ENCODE peak calls at places on chromosomes 11 and 22, in seven cellular contexts. Z is tibial artery, R is cardiac muscle cell, L is ovary, U is uterus, I is tibial nerve, X is prostate gland. T is an unnamed sample.
A peak's percentile ranks its signal among the peaks of the same experiment; 100 is the strongest.

GRCh38 chr11:117840881-117841581 is 16.5 kb upstream of the FXYD2 start:
- DNase-seq in Z (no peak), R (no peak), L (no peak), U (peak; percentile 11), I (no peak), X (no peak), T (no peak)

GRCh38 chr11:64100782-64101358 is 65.0 kb downstream of the MACROD1 start:
- DNase-seq in Z (no peak), R (no peak), L (no peak), U (no peak), I (no peak), X (no peak), T (no peak)

GRCh38 chr22:16717699-16718558 is 107.3 kb downstream of the XKR3 start:
- DNase-seq in Z (no peak), R (no peak), L (no peak), U (no peak), I (no peak), X (no peak), T (no peak)

GRCh38 chr11:115390441-115390840 is 113.8 kb downstream of the CADM1 start:
- DNase-seq in Z (no peak), R (no peak), L (no peak), U (no peak), I (no peak), X (no peak), T (no peak)

GRCh38 chr11:76030286-76030685 is 176.0 kb downstream of the WNT11 start:
- DNase-seq in Z (no peak), R (no peak), L (no peak), U (no peak), I (no peak), X (no peak), T (peak; percentile 89)

GRCh38 chr11:8271106-8271886 is 7.6 kb upstream of the LMO1 start:
- DNase-seq in Z (no peak), R (no peak), L (no peak), U (no peak), I (no peak), X (no peak), T (no peak)

GRCh38 chr11:75311858-75312288 is 39.6 kb downstream of the ARRB1 start:
- DNase-seq in Z (peak; percentile 89), R (no peak), L (peak; percentile 61), U (peak; percentile 80), I (peak; percentile 83), X (no peak), T (no peak)

GRCh38 chr11:1763796-1764661 is at the start of gene CTSD:
- DNase-seq in Z (peak; percentile 86), R (peak; percentile 90), L (peak; percentile 91), U (peak; percentile 85), I (peak; percentile 83), X (peak; percentile 85), T (no peak)

GRCh38 chr11:304915-305833 is 2.4 kb upstream of the IFITM2 start:
- DNase-seq in Z (peak; percentile 77), R (peak; percentile 65), L (peak; percentile 86), U (peak; percentile 83), I (peak; percentile 65), X (peak; percentile 69), T (no peak)

GRCh38 chr11:91731051-91731450 is 493.6 kb upstream of the FAT3 start:
- DNase-seq in Z (no peak), R (no peak), L (no peak), U (no peak), I (no peak), X (no peak), T (no peak)

GRCh38 chr22:44277404-44278135 is 35.2 kb downstream of the SHISAL1 start:
- DNase-seq in Z (no peak), R (no peak), L (no peak), U (no peak), I (no peak), X (no peak), T (no peak)

GRCh38 chr11:33151411-33151810 is 9.9 kb downstream of the CSTF3 start:
- DNase-seq in Z (no peak), R (no peak), L (no peak), U (no peak), I (no peak), X (no peak), T (no peak)

GRCh38 chr11:33835143-33835878 is 56.6 kb downstream of the LMO2 start:
- DNase-seq in Z (no peak), R (peak; percentile 33), L (no peak), U (no peak), I (no peak), X (no peak), T (peak; percentile 18)

GRCh38 chr11:102110761-102111010 is 439 bp downstream of the YAP1 start:
- DNase-seq in Z (no peak), R (no peak), L (no peak), U (no peak), I (no peak), X (no peak), T (no peak)

GRCh38 chr22:26921726-26922125 is 264.3 kb downstream of the MIAT start:
- DNase-seq in Z (no peak), R (no peak), L (no peak), U (no peak), I (no peak), X (no peak), T (no peak)

GRCh38 chr11:31799036-31799793 is 11.9 kb downstream of the PAX6 start:
- DNase-seq in Z (no peak), R (no peak), L (no peak), U (no peak), I (no peak), X (no peak), T (no peak)

GRCh38 chr11:10856689-10857603 is 907 bp downstream of the ZBED5 start:
- DNase-seq in Z (peak; percentile 47), R (peak; percentile 47), L (no peak), U (no peak), I (no peak), X (peak; percentile 51), T (peak; percentile 19)

GRCh38 chr11:120657306-120658070 is 145.9 kb downstream of the GRIK4 start:
- DNase-seq in Z (no peak), R (no peak), L (no peak), U (no peak), I (no peak), X (no peak), T (no peak)

GRCh38 chr11:106420048-106420665 is 342.7 kb downstream of the AASDHPPT start:
- DNase-seq in Z (no peak), R (no peak), L (no peak), U (no peak), I (no peak), X (no peak), T (no peak)

GRCh38 chr11:82895437-82896091 is 4.7 kb downstream of the PRCP start:
- DNase-seq in Z (no peak), R (no peak), L (no peak), U (no peak), I (no peak), X (no peak), T (no peak)

GRCh38 chr11:128725630-128726461 is 32.0 kb downstream of the FLI1 start:
- DNase-seq in Z (no peak), R (no peak), L (no peak), U (no peak), I (no peak), X (no peak), T (no peak)

GRCh38 chr11:18650859-18651557 is 16.9 kb upstream of the SPTY2D1 start:
- DNase-seq in Z (peak; percentile 23), R (no peak), L (no peak), U (no peak), I (no peak), X (peak; percentile 11), T (peak; percentile 59)

DNA sequence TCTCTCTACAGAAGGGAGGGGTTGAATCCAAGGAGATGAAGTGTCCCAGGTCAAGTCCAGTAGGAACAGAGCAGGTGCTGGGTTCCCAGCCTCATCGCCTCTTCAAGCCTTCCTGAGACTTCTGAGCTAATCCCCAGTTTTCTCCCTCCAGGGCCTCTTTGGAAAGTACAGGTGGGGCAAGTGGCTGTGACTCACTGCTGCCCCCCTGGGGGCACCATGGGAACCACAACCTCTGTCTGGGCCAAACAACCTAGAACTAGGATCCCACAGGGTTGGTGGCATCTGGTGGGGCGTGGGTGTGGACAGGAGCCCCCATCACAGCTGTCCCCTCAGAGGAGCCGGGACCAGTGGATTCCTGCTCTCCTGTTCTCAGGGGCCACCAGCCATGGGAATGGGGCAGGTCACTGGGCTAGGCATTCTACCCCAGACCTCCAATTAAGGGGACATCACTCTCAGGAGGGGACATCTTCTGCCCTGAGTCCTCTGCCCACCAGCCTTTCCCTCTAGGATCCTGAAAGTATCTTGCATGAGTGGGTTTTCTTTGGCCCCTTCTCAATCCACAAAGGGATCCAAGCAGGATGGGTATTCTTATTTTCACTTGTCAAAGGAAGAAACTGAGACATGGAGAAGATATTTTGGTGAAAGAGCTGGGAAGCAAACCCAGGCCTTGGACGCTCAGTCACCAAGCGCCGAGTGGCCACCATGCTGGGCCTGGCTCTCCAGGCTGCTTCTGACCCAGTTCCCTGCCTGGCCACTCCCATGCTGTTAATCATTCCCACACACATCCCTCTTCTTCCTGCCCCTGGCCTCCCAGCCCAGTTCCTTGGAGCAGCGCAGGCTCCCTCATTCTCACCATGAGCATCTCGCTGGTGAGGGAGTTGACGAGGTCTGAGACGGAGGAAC is 23.8 kb downstream of the LRRC10B start:
- DNase-seq in Z (no peak), R (peak; percentile 47), L (no peak), U (no peak), I (no peak), X (no peak), T (peak; percentile 69)
- H3K4me1 ChIP-seq in Z (no peaks in the 10 kb centered on the region), R (peaks cover 31% of the 10 kb centered on the region), L (peaks cover 3% of the 10 kb centered on the region), U (no peaks in the 10 kb centered on the region), I (no peaks in the 10 kb centered on the region), X (peaks cover 29% of the 10 kb centered on the region), T (no peaks in the 10 kb centered on the region)

GRCh38 chr11:60454212-60454611 is 1.4 kb upstream of the MS4A1 start:
- DNase-seq in Z (no peak), R (no peak), L (no peak), U (no peak), I (no peak), X (no peak), T (no peak)
- H3K4me1 ChIP-seq in Z (no peaks in the 10 kb centered on the region), R (no peaks in the 10 kb centered on the region), L (no peaks in the 10 kb centered on the region), U (no peaks in the 10 kb centered on the region), I (no peaks in the 10 kb centered on the region), X (no peaks in the 10 kb centered on the region), T (no peaks in the 10 kb centered on the region)

GRCh38 chr22:31229402-31230140 is 17.5 kb downstream of the LIMK2 start:
- DNase-seq in Z (peak; percentile 57), R (no peak), L (peak; percentile 55), U (peak; percentile 53), I (peak; percentile 42), X (peak; percentile 72), T (no peak)
- H3K4me1 ChIP-seq in Z (no peaks in the 10 kb centered on the region), R (peaks cover 6% of the 10 kb centered on the region), L (no peaks in the 10 kb centered on the region), U (no peaks in the 10 kb centered on the region), I (no peaks in the 10 kb centered on the region), X (peaks cover 6% of the 10 kb centered on the region), T (peaks cover 17% of the 10 kb centered on the region)

GRCh38 chr22:45598596-45599217 is 72.9 kb upstream of the ATXN10 start:
- DNase-seq in Z (no peak), R (no peak), L (no peak), U (no peak), I (no peak), X (no peak), T (peak; percentile 29)

GRCh38 chr22:45599836-45600577 is 71.6 kb upstream of the ATXN10 start:
- DNase-seq in Z (no peak), R (no peak), L (no peak), U (no peak), I (no peak), X (no peak), T (peak; percentile 27)

GRCh38 chr22:45602824-45603301 is 68.8 kb upstream of the ATXN10 start:
- DNase-seq in Z (no peak), R (no peak), L (no peak), U (no peak), I (no peak), X (no peak), T (no peak)

GRCh38 chr22:45602004-45602733 is 69.5 kb upstream of the ATXN10 start:
- DNase-seq in Z (no peak), R (no peak), L (no peak), U (no peak), I (no peak), X (no peak), T (no peak)

GRCh38 chr22:45600791-45601730 is 70.6 kb upstream of the ATXN10 start:
- DNase-seq in Z (no peak), R (no peak), L (no peak), U (no peak), I (no peak), X (no peak), T (no peak)
- H3K4me1 ChIP-seq in Z (no peaks in the 10 kb centered on the region), R (peaks cover 14% of the 10 kb centered on the region), L (no peaks in the 10 kb centered on the region), U (no peaks in the 10 kb centered on the region), I (no peaks in the 10 kb centered on the region), X (peaks cover 10% of the 10 kb centered on the region), T (peaks cover 47% of the 10 kb centered on the region)

T was measured in PC-9.